ENCODE peak calls at places on chromosomes 7 and 10, in six cellular contexts. O is coronary artery, G is AG04449, Q is mucosa of descending colon, Y is breast epithelium, H is GM13977. Z is an unnamed sample.

GRCh38 chr7:47819054-47819920 is 129.0 kb downstream of the PKD1L1 start:
- DNase-seq in G (peak; percentile 23), Q (no peak), H (peak; percentile 71), O (no peak), Y (peak; percentile 58), Z (peak; percentile 76)

GRCh38 chr7:22667562-22668239 is 59.3 kb upstream of the IL6 start:
- DNase-seq in G (no peak), O (no peak), Q (no peak), H (no peak), Y (no peak), Z (no peak)

GRCh38 chr7:149625339-149625946 is 127.8 kb upstream of the ZNF746 start:
- DNase-seq in Y (peak; percentile 60), H (peak; percentile 69), Q (peak; percentile 66), O (no peak), G (no peak), Z (peak; percentile 64)

GRCh38 chr7:7098280-7098818 is 84.0 kb upstream of the C1GALT1 start:
- DNase-seq in Q (no peak), O (no peak), G (no peak), Y (no peak), H (no peak), Z (no peak)

GRCh38 chr7:75631711-75632110 is 107.0 kb downstream of the HIP1 start:
- DNase-seq in Y (no peak), G (no peak), O (no peak), H (no peak), Q (no peak), Z (no peak)

GRCh38 chr7:114439581-114439980 is 25.0 kb downstream of the FOXP2 start:
- DNase-seq in O (no peak), Y (no peak), Q (no peak), G (no peak), H (no peak), Z (no peak)

GRCh38 chr10:24360286-24361127 is 151.6 kb downstream of the KIAA1217 start:
- DNase-seq in O (no peak), Q (no peak), H (peak; percentile 60), G (no peak), Y (peak; percentile 67), Z (peak; percentile 79)

GRCh38 chr7:82729172-82730030 is 285.8 kb upstream of the CACNA2D1 start:
- DNase-seq in Q (no peak), O (no peak), Y (no peak), H (peak; percentile 33), G (no peak), Z (no peak)

GRCh38 chr7:142513221-142513955 is 235.9 kb upstream of the PRSS1 start:
- DNase-seq in Y (no peak), H (no peak), O (no peak), G (peak; percentile 52), Q (no peak), Z (no peak)

GRCh38 chr7:150343225-150343624 is 1.8 kb upstream of the RARRES2 start:
- DNase-seq in Q (no peak), O (no peak), G (no peak), H (no peak), Y (no peak), Z (no peak)

GRCh38 chr10:121648078-121648477 is 49.8 kb upstream of the FGFR2 start:
- DNase-seq in O (no peak), H (no peak), Q (no peak), G (no peak), Y (no peak), Z (no peak)

GRCh38 chr7:106116162-106116704 is 4.1 kb upstream of the SYPL1 start:
- DNase-seq in Q (no peak), O (no peak), H (no peak), G (no peak), Y (no peak), Z (no peak)

GRCh38 chr7:52362521-52362920 is 672.9 kb upstream of the POM121L12 start:
- DNase-seq in O (no peak), Q (no peak), G (no peak), Y (no peak), H (no peak), Z (no peak)

DNA sequence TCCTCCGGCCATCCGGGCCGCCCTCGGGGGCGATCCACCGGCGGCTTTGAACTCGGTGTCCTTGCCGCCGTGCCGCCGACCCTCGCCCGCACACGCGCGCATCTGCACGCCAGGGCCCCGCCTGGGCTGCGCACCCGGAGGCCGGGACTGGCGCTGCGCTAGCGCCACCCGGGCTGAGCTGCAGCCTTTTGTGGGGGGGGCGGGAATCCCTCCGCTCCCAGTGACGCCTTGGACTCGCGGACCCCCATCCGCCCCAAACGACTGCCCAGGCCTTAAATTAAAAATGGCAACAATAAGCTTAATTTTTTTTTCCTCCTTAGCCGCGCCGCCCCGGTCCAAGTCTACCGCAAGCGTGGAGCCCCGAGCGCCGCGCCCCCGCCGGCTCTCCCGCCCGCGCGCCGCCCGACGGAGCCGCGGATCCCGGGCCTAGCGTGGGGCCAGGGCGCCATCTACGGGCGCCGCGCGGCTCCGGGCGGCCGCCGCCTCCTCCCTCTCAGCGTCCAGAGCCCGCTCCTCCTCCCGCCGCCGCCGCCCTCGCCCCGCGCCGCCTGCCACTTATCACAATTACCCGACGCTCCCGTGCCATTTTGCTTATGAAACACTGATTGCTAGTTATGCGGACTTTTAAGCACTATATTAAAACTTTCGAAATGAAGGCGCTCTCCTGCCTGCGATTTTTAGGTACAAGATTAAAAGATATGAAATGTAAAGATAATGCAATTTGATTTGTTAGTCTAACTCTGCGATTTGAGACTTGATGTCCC is 7.5 kb upstream of the EBF3 start:
- DNase-seq in O (no peak), G (no peak), Q (no peak), Y (no peak), H (peak; percentile 82), Z (peak; percentile 86)
- TF ChIP-seq CTCF in O (no peak), G (peak; percentile 53), Q (peak; percentile 40), Y (no peak), H (peak; percentile 69), Z (no peak)

GRCh38 chr7:80726731-80727130 is 88.3 kb downstream of the CD36 start:
- DNase-seq in Y (no peak), H (no peak), Q (no peak), G (no peak), O (no peak), Z (no peak)

GRCh38 chr7:80736371-80736770 is 97.9 kb downstream of the CD36 start:
- DNase-seq in O (no peak), Y (no peak), G (no peak), H (no peak), Q (no peak), Z (no peak)

GRCh38 chr7:80729586-80730320 is 91.3 kb downstream of the CD36 start:
- DNase-seq in G (peak; percentile 23), Q (no peak), H (no peak), O (no peak), Y (no peak), Z (no peak)

GRCh38 chr7:80735330-80735729 is 96.9 kb downstream of the CD36 start:
- DNase-seq in H (no peak), Y (no peak), G (no peak), O (no peak), Q (no peak), Z (no peak)

GRCh38 chr7:80732635-80733034 is 94.2 kb downstream of the CD36 start:
- DNase-seq in Q (no peak), H (no peak), Y (no peak), O (no peak), G (no peak), Z (peak; percentile 22)
- TF ChIP-seq CTCF in Q (no peak), H (peak; percentile 40), Y (no peak), O (no peak), G (no peak), Z (peak; percentile 55)

GRCh38 chr7:55177068-55177530 is 158.3 kb downstream of the EGFR start:
- DNase-seq in G (no peak), Q (no peak), O (no peak), Y (no peak), H (no peak), Z (no peak)

GRCh38 chr7:55179897-55180682 is 161.3 kb downstream of the EGFR start:
- DNase-seq in G (no peak), O (no peak), Y (no peak), H (no peak), Q (no peak), Z (no peak)

GRCh38 chr7:55178863-55179773 is 160.3 kb downstream of the EGFR start:
- DNase-seq in G (no peak), H (no peak), Q (no peak), Y (no peak), O (no peak), Z (no peak)

GRCh38 chr7:55178292-55178862 is 159.6 kb downstream of the EGFR start:
- DNase-seq in Q (no peak), H (no peak), O (no peak), G (no peak), Y (no peak), Z (no peak)

DNA sequence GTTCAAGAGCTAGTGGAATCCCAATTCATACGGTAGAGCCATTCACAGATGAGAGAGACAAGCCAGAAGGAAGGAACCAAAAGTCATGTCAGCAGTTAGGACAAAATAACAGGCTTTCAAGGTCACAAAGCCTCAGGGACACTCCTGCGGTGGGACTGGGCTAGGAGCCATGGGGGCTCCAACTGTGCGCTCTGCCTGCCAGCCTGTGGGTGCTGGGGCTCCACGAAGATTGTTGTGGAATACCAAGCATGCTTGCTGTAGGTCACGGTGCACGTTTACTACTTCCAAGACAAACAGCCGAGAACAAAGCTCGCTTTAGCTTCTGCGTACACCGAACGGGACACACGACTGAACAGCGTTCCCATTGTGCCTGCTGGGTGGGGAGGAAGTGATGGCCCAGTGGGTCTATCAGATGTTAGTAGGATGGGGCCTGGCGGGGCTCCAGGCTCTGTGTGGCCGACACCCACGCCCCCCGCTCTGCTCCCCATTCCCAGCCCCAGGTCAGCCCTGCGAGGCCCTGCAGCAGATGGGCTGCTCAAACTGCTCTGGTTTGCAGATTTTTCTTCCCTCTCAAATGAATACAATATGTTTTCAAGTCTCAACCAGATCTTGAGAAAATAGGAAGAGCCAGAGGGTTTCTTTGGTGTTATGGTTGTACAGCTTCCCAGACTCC is 158.9 kb downstream of the EGFR start:
- DNase-seq in Q (no peak), Y (no peak), H (no peak), G (no peak), O (no peak), Z (no peak)
- TF ChIP-seq CTCF in Q (no peak), Y (no peak), H (no peak), G (no peak), O (no peak), Z (no peak)

GRCh38 chr10:96250349-96250748 is 21.0 kb downstream of the BLNK start:
- DNase-seq in G (no peak), Q (no peak), H (no peak), O (no peak), Y (no peak), Z (no peak)
- TF ChIP-seq CTCF in G (no peak), Q (no peak), H (no peak), O (no peak), Y (no peak), Z (no peak)

Z was measured in glutamatergic neuron.